ENCODE peak calls at places on chromosomes 6 and 20, in eight cellular contexts. S, L, M, F, D, X, A and G are unnamed samples.

GRCh38 chr20:17083738-17084137 is 143.1 kb upstream of the PCSK2 start:
- DNase-seq in S (no peak), L (no peak), F (peak), X (no peak), D (no peak), A (peak), M (no peak), G (no peak)

GRCh38 chr6:5726976-5727718 is 279.6 kb downstream of the NRN1 start:
- DNase-seq in L (no peak), M (no peak), S (no peak), A (no peak), X (peak), D (no peak), F (no peak), G (no peak)

GRCh38 chr20:38091447-38092216 is 58.1 kb downstream of the RPRD1B start:
- DNase-seq in D (no peak), S (no peak), L (peak), F (no peak), A (no peak), M (no peak), X (peak), G (no peak)

GRCh38 chr6:25882066-25882496 is 8.0 kb upstream of the SLC17A3 start:
- DNase-seq in M (peak), F (no peak), A (peak), L (no peak), X (no peak), D (peak), S (peak), G (peak)

GRCh38 chr6:139173172-139173571 is 38.3 kb downstream of the HECA start:
- DNase-seq in L (no peak), D (no peak), M (no peak), S (no peak), X (no peak), F (peak), A (no peak), G (no peak)

GRCh38 chr6:90000864-90001731 is 106.8 kb downstream of the GJA10 start:
- DNase-seq in D (no peak), S (no peak), M (no peak), F (peak), L (peak), A (no peak), X (no peak), G (no peak)

GRCh38 chr6:41517473-41517872 is 28.7 kb upstream of the FOXP4 start:
- DNase-seq in M (no peak), A (no peak), F (no peak), L (no peak), X (no peak), S (no peak), D (no peak), G (no peak)

GRCh38 chr6:28807682-28808280 is 116.0 kb downstream of the TRIM27 start:
- DNase-seq in S (no peak), F (peak), X (peak), D (no peak), L (no peak), A (peak), M (no peak), G (no peak)

GRCh38 chr6:24775520-24776058 is 852 bp downstream of the GMNN start:
- DNase-seq in L (no peak), X (peak), S (no peak), D (peak), F (peak), M (no peak), A (no peak), G (no peak)

GRCh38 chr6:133259561-133259960 is 18.4 kb downstream of the EYA4 start:
- DNase-seq in D (no peak), A (no peak), F (peak), S (no peak), L (no peak), M (no peak), X (no peak), G (no peak)

GRCh38 chr6:35698858-35699257 is 10.1 kb upstream of the FKBP5 start:
- DNase-seq in F (no peak), A (no peak), D (no peak), S (no peak), M (no peak), X (no peak), L (no peak), G (no peak)

GRCh38 chr6:17656644-17657043 is 50.1 kb downstream of the NUP153 start:
- DNase-seq in D (no peak), S (no peak), X (peak), F (no peak), M (no peak), L (no peak), A (no peak), G (no peak)

GRCh38 chr6:163996491-163996890 is 582.0 kb downstream of the QKI start:
- DNase-seq in F (no peak), A (no peak), S (no peak), M (no peak), X (no peak), L (peak), D (no peak), G (no peak)

GRCh38 chr6:157328108-157328692 is 4.9 kb upstream of the TMEM242 start:
- DNase-seq in D (no peak), F (peak), A (no peak), S (no peak), L (no peak), M (no peak), X (no peak), G (no peak)

GRCh38 chr6:137013738-137014602 is 30.8 kb downstream of the IL20RA start:
- DNase-seq in F (peak), D (no peak), S (peak), X (peak), M (no peak), A (no peak), L (no peak), G (no peak)

GRCh38 chr6:43913388-43914271 is 143.6 kb downstream of the VEGFA start:
- DNase-seq in M (no peak), D (peak), S (no peak), A (no peak), L (no peak), F (no peak), X (peak), G (no peak)

GRCh38 chr6:140027239-140027638 is 652.8 kb upstream of the CITED2 start:
- DNase-seq in X (no peak), M (no peak), A (no peak), D (no peak), S (no peak), L (no peak), F (no peak), G (no peak)

GRCh38 chr20:61499859-61500258 is 247.8 kb downstream of the CDH4 start:
- DNase-seq in X (peak), D (no peak), A (no peak), L (no peak), F (peak), M (no peak), S (no peak), G (no peak)

GRCh38 chr6:158026901-158027589 is 45.4 kb downstream of the SYNJ2 start:
- DNase-seq in D (no peak), M (no peak), L (no peak), F (no peak), S (no peak), X (no peak), A (no peak), G (peak)

GRCh38 chr6:50277774-50278173 is 228.0 kb upstream of the DEFB112 start:
- DNase-seq in X (no peak), S (no peak), D (no peak), F (no peak), A (no peak), L (no peak), M (no peak), G (no peak)

GRCh38 chr6:30447237-30447636 is 42.1 kb upstream of the HLA-E start:
- DNase-seq in X (no peak), S (no peak), M (no peak), D (no peak), L (no peak), A (peak), F (peak), G (no peak)

DNA sequence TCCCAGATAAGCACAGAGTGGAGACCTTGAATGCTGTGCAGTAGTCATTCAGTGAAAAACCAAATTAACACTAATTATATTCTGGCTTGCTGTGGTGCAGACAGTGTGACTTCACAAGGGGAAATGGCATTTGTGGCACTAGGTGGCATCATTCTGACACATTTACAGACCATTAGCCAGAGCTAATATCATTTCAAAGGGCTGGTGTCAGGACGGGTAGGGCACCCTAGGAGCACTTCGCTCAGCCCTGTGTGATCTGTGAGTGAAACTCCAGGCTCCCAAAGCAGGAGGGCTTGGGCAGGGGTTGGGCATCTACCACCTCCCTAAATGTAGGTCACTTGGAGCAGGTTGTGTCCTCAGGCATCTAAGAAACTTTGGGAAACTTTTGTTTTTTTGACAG is 555.8 kb downstream of the PKHD1 start:
- DNase-seq in A (no peak), F (no peak), L (no peak), D (no peak), X (no peak), S (no peak), M (no peak), G (no peak)
- TF ChIP-seq CTCF in A (no peak), F (peak), L (no peak), D (no peak), X (no peak), S (no peak), M (peak), G (peak)

GRCh38 chr20:48791014-48791413 is 36.8 kb downstream of the PREX1 start:
- DNase-seq in A (no peak), M (no peak), F (peak), S (no peak), L (no peak), X (no peak), D (peak), G (no peak)
- TF ChIP-seq CTCF in A (no peak), M (no peak), F (no peak), S (no peak), L (no peak), X (no peak), D (peak), G (peak)

DNA sequence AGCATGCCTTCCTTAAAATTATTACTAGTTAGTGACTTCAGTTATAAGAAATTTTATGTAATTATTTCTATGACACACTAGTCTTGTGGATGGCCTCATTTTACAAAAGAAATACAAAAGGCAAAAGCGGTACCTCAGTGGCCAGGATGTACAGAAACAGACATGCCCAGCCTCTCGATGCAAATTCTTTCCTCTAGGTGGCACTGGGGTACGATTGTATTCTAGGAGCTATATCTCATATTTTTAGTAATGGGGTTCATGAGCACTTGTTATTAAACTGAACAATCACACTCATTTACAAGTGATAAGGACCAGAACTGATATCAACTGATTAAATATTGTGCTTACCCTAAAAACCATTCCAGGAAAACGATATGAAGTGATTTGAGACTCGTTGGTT is 59.8 kb downstream of the SOD2 start:
- DNase-seq in L (no peak), F (peak), X (peak), S (no peak), A (peak), M (no peak), D (no peak), G (no peak)
- TF ChIP-seq CTCF in L (peak), F (peak), X (peak), S (no peak), A (no peak), M (peak), D (peak), G (peak)

DNA sequence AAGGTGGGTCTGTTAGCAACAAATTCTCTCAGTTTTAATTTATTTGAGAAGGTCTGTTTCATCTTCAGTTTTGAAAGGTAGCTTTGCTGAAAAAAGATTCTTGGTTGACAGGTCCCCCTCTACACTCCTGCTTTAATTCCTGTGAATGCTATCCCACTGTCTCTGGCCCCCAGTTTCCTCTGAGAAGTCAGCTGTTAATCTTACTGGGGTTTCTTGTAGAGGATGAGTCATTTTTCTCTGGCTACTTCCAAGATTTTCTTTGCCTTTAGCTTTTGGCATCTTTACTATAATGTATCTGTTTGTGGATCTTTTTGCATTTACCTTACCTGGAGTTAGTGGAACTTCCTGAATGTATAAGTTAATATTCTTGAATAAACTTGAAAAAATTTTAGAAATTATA is 122.7 kb downstream of the MMS22L start:
- DNase-seq in X (no peak), L (no peak), A (no peak), F (no peak), D (no peak), S (no peak), M (no peak), G (no peak)
- TF ChIP-seq CTCF in X (no peak), L (no peak), A (no peak), F (no peak), D (no peak), S (no peak), M (no peak), G (no peak)

DNA sequence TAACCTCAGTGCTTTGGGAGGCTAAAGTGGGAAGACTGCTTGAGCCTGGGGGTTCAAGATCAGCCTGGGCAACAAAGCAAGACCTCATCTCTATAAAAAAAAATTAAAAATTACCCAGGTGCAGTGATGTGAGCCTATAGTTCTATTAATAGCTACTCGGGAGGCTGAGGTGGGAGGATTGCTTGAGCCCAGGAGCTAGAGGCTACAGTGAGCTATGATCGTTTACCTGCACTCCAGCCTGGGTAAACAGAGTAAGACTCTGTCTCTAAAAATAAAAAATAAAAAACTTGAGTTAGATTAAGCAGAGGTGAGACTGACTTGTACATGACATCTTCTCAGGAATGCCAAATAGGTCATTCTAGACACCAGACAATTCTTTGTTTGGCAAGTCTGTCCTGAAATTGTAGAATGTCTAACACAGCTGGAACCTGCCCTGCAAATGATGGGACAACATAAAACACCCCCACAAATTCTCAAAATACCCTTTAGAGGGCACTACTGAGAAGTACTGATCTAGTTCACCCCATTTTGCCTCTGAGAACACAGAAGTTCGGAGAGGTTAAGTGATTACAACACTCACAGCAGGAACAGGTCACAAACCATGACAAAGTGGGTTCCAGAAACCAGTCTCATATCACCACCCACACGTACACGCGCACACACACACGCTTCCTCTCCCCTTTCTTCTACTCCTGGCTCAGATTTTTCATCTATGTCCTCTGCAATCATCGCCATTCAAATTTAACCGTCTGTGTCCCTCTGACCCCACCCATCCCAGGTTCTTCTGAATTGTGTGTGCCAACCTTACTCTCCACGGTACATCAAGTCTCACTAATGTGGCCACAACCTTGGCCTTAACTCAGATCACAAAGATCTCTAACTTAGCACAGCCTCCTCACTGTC is 38.3 kb downstream of the ARHGAP18 start:
- DNase-seq in F (no peak), L (peak), M (no peak), S (no peak), X (no peak), A (no peak), D (no peak), G (no peak)
- TF ChIP-seq CTCF in F (peak), L (peak), M (peak), S (no peak), X (no peak), A (no peak), D (no peak), G (peak)

DNA sequence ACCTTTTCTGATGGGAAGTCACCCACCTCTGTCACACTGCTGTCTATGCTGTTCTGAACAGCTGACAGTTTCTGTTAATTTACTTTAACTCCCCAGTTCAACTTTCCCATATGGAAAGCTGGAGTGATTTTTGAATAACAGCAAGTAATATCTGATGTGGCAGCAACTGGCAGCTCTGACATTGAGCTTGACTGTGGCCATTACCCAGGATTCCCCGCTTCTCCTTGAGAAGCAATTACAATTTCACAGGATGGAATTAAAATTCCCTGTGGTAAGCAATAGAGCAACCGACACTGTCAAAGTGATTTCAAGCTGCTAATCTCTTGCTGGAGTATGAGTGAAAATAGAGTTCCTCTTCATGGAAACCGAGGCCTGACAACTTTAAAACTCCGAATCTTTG is 348.1 kb upstream of the SOX4 start:
- DNase-seq in L (no peak), M (no peak), D (no peak), F (no peak), X (no peak), A (no peak), S (no peak), G (no peak)
- TF ChIP-seq CTCF in L (no peak), M (no peak), D (no peak), F (no peak), X (no peak), A (no peak), S (no peak), G (no peak)

GRCh38 chr6:168226832-168227434 is 92.6 kb downstream of the DACT2 start:
- DNase-seq in A (no peak), X (no peak), F (no peak), D (no peak), L (no peak), M (no peak), S (no peak), G (no peak)

GRCh38 chr6:168223755-168224154 is 95.8 kb downstream of the DACT2 start:
- DNase-seq in X (no peak), A (no peak), D (no peak), M (no peak), L (no peak), F (no peak), S (no peak), G (no peak)

GRCh38 chr6:168227840-168228239 is 91.7 kb downstream of the DACT2 start:
- DNase-seq in A (no peak), F (no peak), S (no peak), X (no peak), L (no peak), D (no peak), M (no peak), G (no peak)

GRCh38 chr6:168225471-168225901 is 94.1 kb downstream of the DACT2 start:
- DNase-seq in F (no peak), A (no peak), D (no peak), M (peak), S (peak), L (no peak), X (no peak), G (no peak)

GRCh38 chr6:168226095-168226781 is 93.3 kb downstream of the DACT2 start:
- DNase-seq in L (no peak), X (no peak), A (no peak), M (no peak), S (peak), F (no peak), D (no peak), G (no peak)
- TF ChIP-seq CTCF in L (no peak), X (no peak), A (no peak), M (no peak), S (no peak), F (no peak), D (no peak), G (no peak)

DNA sequence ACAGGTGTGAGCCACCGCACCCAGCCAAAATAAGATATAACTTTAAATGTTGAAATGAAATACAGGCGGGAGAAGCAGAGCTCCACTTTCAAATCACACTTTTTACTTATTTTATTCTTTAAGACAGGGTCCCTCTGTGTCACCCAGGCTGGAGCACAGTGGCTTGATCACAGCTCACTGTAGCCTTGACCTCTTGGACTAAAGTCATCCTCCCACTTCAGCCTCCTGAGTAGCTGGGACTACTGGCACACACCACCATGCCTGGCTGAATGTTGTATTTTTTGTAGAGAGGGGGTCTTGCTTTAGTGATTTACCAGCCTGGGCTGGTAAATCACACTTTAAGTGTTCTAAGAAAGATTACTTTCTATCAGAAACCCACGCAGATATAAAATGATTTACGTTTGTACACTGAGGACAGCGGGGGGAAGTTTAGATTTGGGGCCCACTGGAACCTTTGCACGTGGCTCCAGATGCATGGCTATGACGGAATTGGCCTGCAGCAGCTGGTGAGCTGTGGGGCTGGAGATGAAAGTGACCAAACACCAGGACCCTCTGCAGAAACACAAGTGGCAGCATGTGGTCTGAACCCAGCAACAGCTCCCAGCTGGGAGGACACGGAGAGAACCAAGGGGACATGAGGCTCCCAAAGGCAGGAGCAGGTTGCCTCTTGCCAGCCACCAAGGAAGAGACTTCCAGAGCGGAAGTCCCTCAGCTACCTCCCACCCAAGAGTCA is 26.4 kb upstream of the TLDC2 start:
- DNase-seq in S (no peak), M (no peak), A (no peak), L (no peak), D (no peak), X (no peak), F (no peak), G (no peak)
- TF ChIP-seq CTCF in S (no peak), M (no peak), A (no peak), L (no peak), D (no peak), X (no peak), F (no peak), G (no peak)